ENCODE peak calls at places on chromosomes 3 and 15, in nine cellular contexts. W is stomach; H is spleen; P is LHCN-M2; Q is stimulated activated CD4-positive, alpha-beta T cell treated with anti-CD3 and anti-CD28 coated beads, TNF-alpha, amount 100 ng/mL, for 4 hours; S is cardiac fibroblast; R is mesendoderm; V is pancreas; L is activated T-cell treated with anti-CD3 and anti-CD28 coated beads for 48 hours. D is an unnamed sample.

GRCh38 chr3:52934626-52935530 is 37.5 kb upstream of the STIMATE start:
- DNase-seq in S (peak), P (peak), V (no peak), Q (peak), W (peak), H (no peak), R (peak), L (peak), D (peak)

GRCh38 chr3:45100998-45101407 is 45.2 kb downstream of the CDCP1 start:
- DNase-seq in V (no peak), R (no peak), W (no peak), S (peak), H (no peak), L (no peak), Q (no peak), P (peak), D (peak)

GRCh38 chr3:59678042-59678707 is 628.4 kb upstream of the CFAP20DC start:
- DNase-seq in Q (no peak), H (no peak), L (no peak), S (no peak), V (no peak), R (no peak), W (peak), P (no peak), D (no peak)

GRCh38 chr15:66046751-66047150 is 177.5 kb downstream of the RAB11A start:
- DNase-seq in V (no peak), S (no peak), H (no peak), Q (no peak), P (no peak), L (no peak), W (no peak), R (no peak), D (no peak)

GRCh38 chr3:15500107-15500724 is 21.3 kb downstream of the COLQ start:
- DNase-seq in Q (no peak), P (no peak), H (no peak), L (no peak), W (no peak), R (no peak), V (no peak), S (no peak), D (no peak)

GRCh38 chr15:42581272-42581730 is 5.9 kb downstream of the STARD9 start:
- DNase-seq in Q (peak), V (peak), L (peak), W (peak), P (peak), R (peak), S (peak), H (peak), D (peak)

GRCh38 chr3:152466784-152467183 is 198.1 kb downstream of the MBNL1 start:
- DNase-seq in S (peak), V (no peak), R (no peak), Q (no peak), H (no peak), W (no peak), L (no peak), P (peak), D (peak)

GRCh38 chr3:143170676-143171075 is 51.1 kb downstream of the CHST2 start:
- DNase-seq in S (peak), H (no peak), L (no peak), W (no peak), Q (no peak), R (no peak), P (peak), V (no peak), D (no peak)

GRCh38 chr3:30625541-30626438 is 19.4 kb downstream of the TGFBR2 start:
- DNase-seq in P (peak), V (no peak), L (no peak), R (peak), H (no peak), Q (no peak), S (peak), W (no peak), D (no peak)

GRCh38 chr3:104873331-104873730 is 493.4 kb upstream of the ALCAM start:
- DNase-seq in R (no peak), S (peak), V (no peak), W (no peak), L (no peak), P (peak), Q (no peak), H (no peak), D (no peak)

GRCh38 chr3:55177749-55178148 is 249.9 kb upstream of the LRTM1 start:
- DNase-seq in V (no peak), W (no peak), R (no peak), S (peak), Q (no peak), L (no peak), P (no peak), H (no peak), D (no peak)

GRCh38 chr3:13020159-13020558 is 53.1 kb downstream of the IQSEC1 start:
- DNase-seq in L (no peak), S (no peak), P (no peak), W (no peak), V (no peak), R (no peak), Q (no peak), H (peak), D (no peak)

GRCh38 chr3:42853739-42854302 is 21.9 kb downstream of the CYP8B1 start:
- DNase-seq in H (no peak), S (no peak), V (no peak), P (no peak), R (no peak), L (no peak), W (no peak), Q (no peak), D (no peak)

GRCh38 chr3:147409143-147410121 is at the start of gene ZIC1:
- DNase-seq in R (peak), V (no peak), H (no peak), S (no peak), Q (no peak), W (no peak), L (no peak), P (peak), D (peak)

GRCh38 chr3:146543461-146544012 is 870 bp downstream of the PLSCR1 start:
- DNase-seq in P (no peak), V (no peak), L (no peak), H (no peak), W (no peak), R (no peak), Q (no peak), S (peak), D (peak)

GRCh38 chr15:60548101-60548500 is 69.2 kb upstream of the ICE2 start:
- DNase-seq in L (peak), V (no peak), S (no peak), W (no peak), P (no peak), Q (no peak), R (no peak), H (no peak), D (no peak)

GRCh38 chr3:57805674-57806073 is 49.6 kb downstream of the SLMAP start:
- DNase-seq in P (peak), Q (no peak), L (no peak), S (peak), W (no peak), R (peak), V (no peak), H (no peak), D (no peak)

GRCh38 chr3:36957862-36958686 is 13.2 kb upstream of the TRANK1 start:
- DNase-seq in W (no peak), Q (no peak), R (no peak), S (no peak), L (no peak), H (no peak), V (no peak), P (peak), D (no peak)

GRCh38 chr3:106328224-106328623 is 459.4 kb upstream of the CBLB start:
- DNase-seq in S (no peak), Q (no peak), H (no peak), R (no peak), P (no peak), V (no peak), W (no peak), L (no peak), D (no peak)

GRCh38 chr3:66722675-66723074 is 221.9 kb upstream of the LRIG1 start:
- DNase-seq in Q (no peak), L (no peak), V (no peak), W (no peak), R (peak), S (peak), P (peak), H (no peak), D (no peak)

GRCh38 chr3:4310971-4311370 is 7.8 kb downstream of the SETMAR start:
- DNase-seq in W (no peak), V (no peak), S (peak), P (no peak), Q (no peak), L (no peak), H (no peak), R (no peak), D (no peak)

GRCh38 chr3:139994891-139995290 is 59.9 kb downstream of the CLSTN2 start:
- DNase-seq in W (no peak), Q (no peak), V (no peak), S (no peak), H (no peak), R (no peak), P (no peak), L (no peak), D (no peak)

GRCh38 chr3:31364711-31365110 is 168.0 kb upstream of the STT3B start:
- DNase-seq in S (peak), P (peak), L (no peak), R (no peak), H (no peak), Q (no peak), V (no peak), W (no peak), D (no peak)

GRCh38 chr15:55744026-55744655 is 1.2 kb upstream of the PRTG start:
- DNase-seq in L (no peak), P (no peak), S (no peak), H (no peak), V (no peak), W (no peak), Q (no peak), R (peak), D (no peak)

GRCh38 chr3:50331364-50331907 is 3.4 kb upstream of the TUSC2 start:
- DNase-seq in V (no peak), L (no peak), Q (no peak), P (no peak), R (no peak), W (no peak), S (no peak), H (peak), D (no peak)

D was measured in pons.